ENCODE peak calls at places on chromosomes 3 and 15, in nine cellular contexts. B is SJSA1; O is sigmoid colon; A is lower leg skin; T is activated naive CD8-positive, alpha-beta T cell treated with anti-CD3 and anti-CD28 coated beads, Interleukin-2, amount 50 U/mL, for 24 hours; I is ovary; R is endothelial cell; J is M059J; Y is mammary epithelial cell. K is an unnamed sample.

GRCh38 chr15:40340740-40341400 is at the start of gene CCDC9B:
- DNase-seq in B (peak), O (peak), A (peak), T (no peak), I (peak), R (no peak), J (peak), Y (peak), K (peak)

GRCh38 chr15:56468271-56468912 is 3.5 kb upstream of the MNS1 start:
- DNase-seq in B (no peak), O (no peak), A (no peak), T (no peak), I (no peak), R (no peak), J (peak), Y (no peak), K (no peak)

GRCh38 chr15:75049392-75049791 is 26.0 kb downstream of the PPCDC start:
- DNase-seq in B (no peak), O (peak), A (no peak), T (no peak), I (peak), R (no peak), J (no peak), Y (no peak), K (peak)

GRCh38 chr3:177195242-177195940 is 1.9 kb downstream of the TBL1XR1 start:
- DNase-seq in B (no peak), O (no peak), A (no peak), T (peak), I (peak), R (no peak), J (peak), Y (peak), K (no peak)

GRCh38 chr15:34808016-34808415 is 12.7 kb upstream of the ACTC1 start:
- DNase-seq in B (no peak), O (no peak), A (no peak), T (no peak), I (no peak), R (no peak), J (peak), Y (peak), K (no peak)

GRCh38 chr3:5162102-5162501 is 25.4 kb upstream of the EDEM1 start:
- DNase-seq in B (peak), O (no peak), A (no peak), T (no peak), I (no peak), R (no peak), J (peak), Y (peak), K (no peak)

GRCh38 chr3:36992806-36993325 is at the start of gene EPM2AIP1:
- DNase-seq in B (peak), O (peak), A (no peak), T (no peak), I (no peak), R (peak), J (no peak), Y (no peak), K (no peak)

GRCh38 chr3:11331101-11331500 is 58.9 kb downstream of the ATG7 start:
- DNase-seq in B (no peak), O (no peak), A (no peak), T (no peak), I (no peak), R (no peak), J (no peak), Y (no peak), K (no peak)

GRCh38 chr15:87623832-87624231 is 632.7 kb downstream of the NTRK3 start:
- DNase-seq in B (no peak), O (no peak), A (no peak), T (no peak), I (no peak), R (peak), J (peak), Y (no peak), K (no peak)

GRCh38 chr3:9715127-9715526 is 11.5 kb downstream of the CPNE9 start:
- DNase-seq in B (no peak), O (no peak), A (no peak), T (no peak), I (no peak), R (no peak), J (no peak), Y (no peak), K (no peak)

GRCh38 chr15:40567111-40567510 is 2.0 kb upstream of the RPUSD2 start:
- DNase-seq in B (no peak), O (no peak), A (no peak), T (no peak), I (no peak), R (no peak), J (no peak), Y (peak), K (no peak)